ENCODE peak calls at places on chromosomes 13 and 19, in seven cellular contexts. N is stimulated activated naive CD8-positive, alpha-beta T cell treated with anti-CD3 and anti-CD28 coated beads, Interleukin-15, Interleukin-2, amounts not matched to agents 100 U/mL and 50 U/mL, for 24 hours; W is ecto neural progenitor cell; X is SJSA1; U is fibroblast of mammary gland; A is lower leg skin; Z is MV-4-11. T is an unnamed sample.

GRCh38 chr19:9296336-9296735 is 13.3 kb downstream of the ZNF699 start:
- DNase-seq in N (no peak), W (no peak), X (no peak), U (no peak), A (no peak), Z (no peak), T (no peak)

GRCh38 chr13:33582121-33582520 is 235.8 kb upstream of the RFC3 start:
- DNase-seq in N (no peak), W (no peak), X (no peak), U (peak; percentile 79), A (no peak), Z (no peak), T (no peak)

GRCh38 chr19:5171711-5172110 is 168.9 kb downstream of the PTPRS start:
- DNase-seq in N (no peak), W (no peak), X (no peak), U (no peak), A (no peak), Z (no peak), T (no peak)

GRCh38 chr19:7072541-7072940 is 3.0 kb downstream of the ZNF557 start:
- DNase-seq in N (no peak), W (peak; percentile 15), X (no peak), U (no peak), A (no peak), Z (no peak), T (no peak)

GRCh38 chr19:294819-295686 is 3.9 kb upstream of the PLPP2 start:
- DNase-seq in N (peak; percentile 67), W (peak; percentile 82), X (no peak), U (peak; percentile 10), A (no peak), Z (no peak), T (peak; percentile 75)

GRCh38 chr19:19461671-19462622 is 53.4 kb downstream of the TSSK6 start:
- DNase-seq in N (peak; percentile 49), W (peak; percentile 86), X (no peak), U (peak; percentile 37), A (no peak), Z (no peak), T (peak; percentile 84)

GRCh38 chr19:18539372-18539771 is 4.0 kb downstream of the FKBP8 start:
- DNase-seq in N (no peak), W (no peak), X (no peak), U (no peak), A (no peak), Z (no peak), T (no peak)

GRCh38 chr19:6498294-6499036 is 3.6 kb downstream of the TUBB4A start:
- DNase-seq in N (no peak), W (no peak), X (no peak), U (no peak), A (no peak), Z (peak; percentile 97), T (no peak)

GRCh38 chr19:40633207-40633606 is 32.0 kb downstream of the LTBP4 start:
- DNase-seq in N (no peak), W (no peak), X (peak; percentile 44), U (peak; percentile 59), A (no peak), Z (no peak), T (no peak)

GRCh38 chr13:85028035-85028434 is 771.2 kb downstream of the SLITRK6 start:
- DNase-seq in N (no peak), W (no peak), X (no peak), U (no peak), A (no peak), Z (no peak), T (no peak)

GRCh38 chr13:111521691-111522229 is 201.3 kb downstream of the TEX29 start:
- DNase-seq in N (no peak), W (no peak), X (no peak), U (no peak), A (no peak), Z (no peak), T (no peak)

GRCh38 chr13:50909605-50910482 is at the start of gene RNASEH2B:
- DNase-seq in N (peak; percentile 79), W (peak; percentile 81), X (peak; percentile 85), U (peak; percentile 51), A (peak; percentile 35), Z (peak; percentile 72), T (peak; percentile 71)

GRCh38 chr19:1107655-1108261 is 4.0 kb downstream of the GPX4 start:
- DNase-seq in N (no peak), W (no peak), X (no peak), U (no peak), A (no peak), Z (peak; percentile 42), T (no peak)

GRCh38 chr13:100290165-100290801 is 201.4 kb downstream of the PCCA start:
- DNase-seq in N (no peak), W (no peak), X (peak; percentile 19), U (no peak), A (no peak), Z (no peak), T (no peak)

GRCh38 chr19:38556521-38557174 is 61.1 kb downstream of the MAP4K1 start:
- DNase-seq in N (no peak), W (no peak), X (no peak), U (no peak), A (no peak), Z (peak; percentile 72), T (no peak)

GRCh38 chr13:103694471-103694870 is 628.3 kb upstream of the SLC10A2 start:
- DNase-seq in N (no peak), W (no peak), X (no peak), U (no peak), A (no peak), Z (no peak), T (no peak)

GRCh38 chr13:36789061-36789460 is 30.0 kb upstream of the RFXAP start:
- DNase-seq in N (no peak), W (no peak), X (no peak), U (peak; percentile 55), A (no peak), Z (no peak), T (no peak)

GRCh38 chr13:24916464-24916863 is 152.5 kb downstream of the RNF17 start:
- DNase-seq in N (no peak), W (no peak), X (no peak), U (no peak), A (no peak), Z (no peak), T (no peak)

GRCh38 chr19:39684283-39684682 is 20.0 kb upstream of the LGALS14 start:
- DNase-seq in N (no peak), W (no peak), X (no peak), U (no peak), A (no peak), Z (no peak), T (no peak)

GRCh38 chr13:51275101-51275500 is 52.9 kb downstream of the FAM124A start:
- DNase-seq in N (no peak), W (no peak), X (no peak), U (no peak), A (no peak), Z (no peak), T (no peak)

GRCh38 chr13:97348569-97349100 is 85.3 kb upstream of the RAP2A start:
- DNase-seq in N (no peak), W (no peak), X (no peak), U (no peak), A (no peak), Z (no peak), T (no peak)

GRCh38 chr19:33476151-33476707 is 45.4 kb downstream of the PEPD start:
- DNase-seq in N (no peak), W (peak; percentile 9), X (no peak), U (no peak), A (no peak), Z (no peak), T (no peak)